ENCODE peak calls at places on chromosomes 1 and 21, in seven cellular contexts. One of them, this sample, is unnamed.

GRCh38 chr1:119438761-119439160 is 23.8 kb downstream of the HSD3B2 start:
- DNase-seq in GM13977: no peak
- DNase-seq in activated CD8-positive, alpha-beta T cell treated with anti-CD3 and anti-CD28 coated beads for 36 hours: no peak
- DNase-seq in endothelial cell: no peak
- DNase-seq in H1: no peak
- DNase-seq in fibroblast of the aortic adventitia: no peak
- DNase-seq in epithelial cell of esophagus: no peak
- DNase-seq in this sample: no peak

GRCh38 chr1:205568469-205569361 is 63.1 kb downstream of the ELK4 start:
- DNase-seq in GM13977: peak
- DNase-seq in activated CD8-positive, alpha-beta T cell treated with anti-CD3 and anti-CD28 coated beads for 36 hours: peak
- DNase-seq in endothelial cell: no peak
- DNase-seq in H1: peak
- DNase-seq in fibroblast of the aortic adventitia: no peak
- DNase-seq in epithelial cell of esophagus: peak
- DNase-seq in this sample: no peak

GRCh38 chr1:167881786-167882185 is 32.1 kb downstream of the ADCY10 start:
- DNase-seq in GM13977: no peak
- DNase-seq in activated CD8-positive, alpha-beta T cell treated with anti-CD3 and anti-CD28 coated beads for 36 hours: no peak
- DNase-seq in endothelial cell: no peak
- DNase-seq in H1: no peak
- DNase-seq in fibroblast of the aortic adventitia: peak
- DNase-seq in epithelial cell of esophagus: peak
- DNase-seq in this sample: peak

GRCh38 chr21:45959182-45959581 is 22.4 kb upstream of the COL6A1 start:
- DNase-seq in GM13977: no peak
- DNase-seq in activated CD8-positive, alpha-beta T cell treated with anti-CD3 and anti-CD28 coated beads for 36 hours: no peak
- DNase-seq in endothelial cell: no peak
- DNase-seq in H1: no peak
- DNase-seq in fibroblast of the aortic adventitia: no peak
- DNase-seq in epithelial cell of esophagus: no peak
- DNase-seq in this sample: no peak

GRCh38 chr1:53552146-53552940 is 93.1 kb downstream of the DMRTB1 start:
- DNase-seq in GM13977: no peak
- DNase-seq in activated CD8-positive, alpha-beta T cell treated with anti-CD3 and anti-CD28 coated beads for 36 hours: no peak
- DNase-seq in endothelial cell: no peak
- DNase-seq in H1: peak
- DNase-seq in fibroblast of the aortic adventitia: no peak
- DNase-seq in epithelial cell of esophagus: no peak
- DNase-seq in this sample: no peak

GRCh38 chr1:4166711-4167110 is 266.6 kb upstream of the C1orf174 start:
- DNase-seq in GM13977: no peak
- DNase-seq in activated CD8-positive, alpha-beta T cell treated with anti-CD3 and anti-CD28 coated beads for 36 hours: no peak
- DNase-seq in endothelial cell: no peak
- DNase-seq in H1: no peak
- DNase-seq in fibroblast of the aortic adventitia: no peak
- DNase-seq in epithelial cell of esophagus: no peak
- DNase-seq in this sample: no peak

GRCh38 chr1:30754684-30755171 is 2.8 kb downstream of the LAPTM5 start:
- DNase-seq in GM13977: peak
- DNase-seq in activated CD8-positive, alpha-beta T cell treated with anti-CD3 and anti-CD28 coated beads for 36 hours: peak
- DNase-seq in endothelial cell: no peak
- DNase-seq in H1: no peak
- DNase-seq in fibroblast of the aortic adventitia: no peak
- DNase-seq in epithelial cell of esophagus: no peak
- DNase-seq in this sample: no peak

GRCh38 chr1:205676002-205676401 is 4.3 kb downstream of the SLC45A3 start:
- DNase-seq in GM13977: no peak
- DNase-seq in activated CD8-positive, alpha-beta T cell treated with anti-CD3 and anti-CD28 coated beads for 36 hours: no peak
- DNase-seq in endothelial cell: no peak
- DNase-seq in H1: no peak
- DNase-seq in fibroblast of the aortic adventitia: no peak
- DNase-seq in epithelial cell of esophagus: no peak
- DNase-seq in this sample: no peak

GRCh38 chr1:182848736-182849135 is 9.6 kb downstream of the DHX9 start:
- DNase-seq in GM13977: no peak
- DNase-seq in activated CD8-positive, alpha-beta T cell treated with anti-CD3 and anti-CD28 coated beads for 36 hours: no peak
- DNase-seq in endothelial cell: no peak
- DNase-seq in H1: no peak
- DNase-seq in fibroblast of the aortic adventitia: no peak
- DNase-seq in epithelial cell of esophagus: no peak
- DNase-seq in this sample: no peak

GRCh38 chr1:94258873-94259331 is 21.5 kb upstream of the ARHGAP29 start:
- DNase-seq in GM13977: no peak
- DNase-seq in activated CD8-positive, alpha-beta T cell treated with anti-CD3 and anti-CD28 coated beads for 36 hours: no peak
- DNase-seq in endothelial cell: no peak
- DNase-seq in H1: no peak
- DNase-seq in fibroblast of the aortic adventitia: peak
- DNase-seq in epithelial cell of esophagus: peak
- DNase-seq in this sample: peak

GRCh38 chr1:56029329-56030003 is 549.9 kb downstream of the PLPP3 start:
- DNase-seq in GM13977: no peak
- DNase-seq in activated CD8-positive, alpha-beta T cell treated with anti-CD3 and anti-CD28 coated beads for 36 hours: no peak
- DNase-seq in endothelial cell: no peak
- DNase-seq in H1: no peak
- DNase-seq in fibroblast of the aortic adventitia: no peak
- DNase-seq in epithelial cell of esophagus: no peak
- DNase-seq in this sample: no peak

GRCh38 chr1:44072204-44072603 is 40.9 kb upstream of the SLC6A9 start:
- DNase-seq in GM13977: no peak
- DNase-seq in activated CD8-positive, alpha-beta T cell treated with anti-CD3 and anti-CD28 coated beads for 36 hours: peak
- DNase-seq in endothelial cell: no peak
- DNase-seq in H1: no peak
- DNase-seq in fibroblast of the aortic adventitia: peak
- DNase-seq in epithelial cell of esophagus: peak
- DNase-seq in this sample: peak

GRCh38 chr1:97797403-97798183 is 123.2 kb downstream of the DPYD start:
- DNase-seq in GM13977: no peak
- DNase-seq in activated CD8-positive, alpha-beta T cell treated with anti-CD3 and anti-CD28 coated beads for 36 hours: no peak
- DNase-seq in endothelial cell: no peak
- DNase-seq in H1: no peak
- DNase-seq in fibroblast of the aortic adventitia: peak
- DNase-seq in epithelial cell of esophagus: no peak
- DNase-seq in this sample: no peak

GRCh38 chr1:114458208-114458777 is 52.7 kb downstream of the TRIM33 start:
- DNase-seq in GM13977: no peak
- DNase-seq in activated CD8-positive, alpha-beta T cell treated with anti-CD3 and anti-CD28 coated beads for 36 hours: peak
- DNase-seq in endothelial cell: no peak
- DNase-seq in H1: no peak
- DNase-seq in fibroblast of the aortic adventitia: peak
- DNase-seq in epithelial cell of esophagus: peak
- DNase-seq in this sample: peak

GRCh38 chr1:165395522-165396300 is 39.2 kb upstream of the LMX1A start:
- DNase-seq in GM13977: no peak
- DNase-seq in activated CD8-positive, alpha-beta T cell treated with anti-CD3 and anti-CD28 coated beads for 36 hours: no peak
- DNase-seq in endothelial cell: no peak
- DNase-seq in H1: no peak
- DNase-seq in fibroblast of the aortic adventitia: no peak
- DNase-seq in epithelial cell of esophagus: peak
- DNase-seq in this sample: peak

GRCh38 chr1:9252999-9253398 is 18.4 kb downstream of the H6PD start:
- DNase-seq in GM13977: no peak
- DNase-seq in activated CD8-positive, alpha-beta T cell treated with anti-CD3 and anti-CD28 coated beads for 36 hours: no peak
- DNase-seq in endothelial cell: no peak
- DNase-seq in H1: no peak
- DNase-seq in fibroblast of the aortic adventitia: no peak
- DNase-seq in epithelial cell of esophagus: no peak
- DNase-seq in this sample: no peak

GRCh38 chr1:86352096-86352495 is 44.0 kb downstream of the ODF2L start:
- DNase-seq in GM13977: no peak
- DNase-seq in activated CD8-positive, alpha-beta T cell treated with anti-CD3 and anti-CD28 coated beads for 36 hours: no peak
- DNase-seq in endothelial cell: no peak
- DNase-seq in H1: no peak
- DNase-seq in fibroblast of the aortic adventitia: peak
- DNase-seq in epithelial cell of esophagus: peak
- DNase-seq in this sample: peak

GRCh38 chr1:203932559-203932958 is 71.2 kb downstream of the SNRPE start:
- DNase-seq in GM13977: no peak
- DNase-seq in activated CD8-positive, alpha-beta T cell treated with anti-CD3 and anti-CD28 coated beads for 36 hours: no peak
- DNase-seq in endothelial cell: no peak
- DNase-seq in H1: no peak
- DNase-seq in fibroblast of the aortic adventitia: no peak
- DNase-seq in epithelial cell of esophagus: no peak
- DNase-seq in this sample: no peak

GRCh38 chr1:96845464-96845863 is 123.9 kb downstream of the PTBP2 start:
- DNase-seq in GM13977: peak
- DNase-seq in activated CD8-positive, alpha-beta T cell treated with anti-CD3 and anti-CD28 coated beads for 36 hours: peak
- DNase-seq in endothelial cell: peak
- DNase-seq in H1: peak
- DNase-seq in fibroblast of the aortic adventitia: no peak
- DNase-seq in epithelial cell of esophagus: peak
- DNase-seq in this sample: peak

GRCh38 chr1:25821630-25822091 is 1.9 kb downstream of the MTFR1L start:
- DNase-seq in GM13977: no peak
- DNase-seq in activated CD8-positive, alpha-beta T cell treated with anti-CD3 and anti-CD28 coated beads for 36 hours: no peak
- DNase-seq in endothelial cell: no peak
- DNase-seq in H1: no peak
- DNase-seq in fibroblast of the aortic adventitia: peak
- DNase-seq in epithelial cell of esophagus: no peak
- DNase-seq in this sample: no peak

GRCh38 chr1:161190962-161191521 is 7.8 kb downstream of the ADAMTS4 start:
- DNase-seq in GM13977: no peak
- DNase-seq in activated CD8-positive, alpha-beta T cell treated with anti-CD3 and anti-CD28 coated beads for 36 hours: no peak
- DNase-seq in endothelial cell: no peak
- DNase-seq in H1: no peak
- DNase-seq in fibroblast of the aortic adventitia: no peak
- DNase-seq in epithelial cell of esophagus: no peak
- DNase-seq in this sample: no peak

GRCh38 chr1:197363855-197364254 is 95.8 kb downstream of the CRB1 start:
- DNase-seq in GM13977: no peak
- DNase-seq in activated CD8-positive, alpha-beta T cell treated with anti-CD3 and anti-CD28 coated beads for 36 hours: no peak
- DNase-seq in endothelial cell: no peak
- DNase-seq in H1: no peak
- DNase-seq in fibroblast of the aortic adventitia: no peak
- DNase-seq in epithelial cell of esophagus: no peak
- DNase-seq in this sample: no peak

GRCh38 chr1:99886841-99887240 is 36.7 kb downstream of the AGL start:
- DNase-seq in GM13977: no peak
- DNase-seq in activated CD8-positive, alpha-beta T cell treated with anti-CD3 and anti-CD28 coated beads for 36 hours: no peak
- DNase-seq in endothelial cell: no peak
- DNase-seq in H1: no peak
- DNase-seq in fibroblast of the aortic adventitia: peak
- DNase-seq in epithelial cell of esophagus: peak
- DNase-seq in this sample: peak

GRCh38 chr1:59322394-59323179 is 25.7 kb downstream of the FGGY start:
- DNase-seq in GM13977: no peak
- DNase-seq in activated CD8-positive, alpha-beta T cell treated with anti-CD3 and anti-CD28 coated beads for 36 hours: no peak
- DNase-seq in endothelial cell: no peak
- DNase-seq in H1: no peak
- DNase-seq in fibroblast of the aortic adventitia: no peak
- DNase-seq in epithelial cell of esophagus: no peak
- DNase-seq in this sample: no peak

GRCh38 chr1:195415584-195415983 is 1192.7 kb downstream of the KCNT2 start:
- DNase-seq in GM13977: no peak
- DNase-seq in activated CD8-positive, alpha-beta T cell treated with anti-CD3 and anti-CD28 coated beads for 36 hours: no peak
- DNase-seq in endothelial cell: no peak
- DNase-seq in H1: no peak
- DNase-seq in fibroblast of the aortic adventitia: no peak
- DNase-seq in epithelial cell of esophagus: peak
- DNase-seq in this sample: peak

DNA sequence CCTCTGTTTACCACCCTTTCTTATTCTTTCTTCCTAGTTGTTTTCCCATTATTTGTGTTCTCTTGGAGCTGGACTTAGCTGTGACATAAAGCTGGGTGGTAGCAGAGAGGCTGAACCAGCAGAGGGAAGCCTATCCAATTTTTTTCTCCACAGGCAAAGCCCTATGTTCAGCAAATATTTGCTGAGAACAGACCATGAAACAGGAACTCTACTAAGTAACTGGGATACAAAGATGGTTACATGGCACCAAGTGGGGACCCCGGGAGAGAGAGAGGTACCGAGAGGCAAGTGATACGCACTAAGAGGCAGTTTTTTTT is 6.6 kb downstream of the CFAP141 start:
- DNase-seq in GM13977: no peak
- DNase-seq in activated CD8-positive, alpha-beta T cell treated with anti-CD3 and anti-CD28 coated beads for 36 hours: no peak
- DNase-seq in endothelial cell: no peak
- DNase-seq in H1: no peak
- DNase-seq in fibroblast of the aortic adventitia: peak
- DNase-seq in epithelial cell of esophagus: no peak
- DNase-seq in this sample: no peak
- TF ChIP-seq CTCF in GM13977: no peak
- TF ChIP-seq CTCF in activated CD8-positive, alpha-beta T cell treated with anti-CD3 and anti-CD28 coated beads for 36 hours: no peak
- TF ChIP-seq CTCF in endothelial cell: no peak
- TF ChIP-seq CTCF in H1: peak
- TF ChIP-seq CTCF in fibroblast of the aortic adventitia: peak
- TF ChIP-seq CTCF in epithelial cell of esophagus: no peak
- TF ChIP-seq CTCF in this sample: no peak

GRCh38 chr1:223549740-223550139 is 115.8 kb downstream of the CAPN8 start:
- DNase-seq in GM13977: no peak
- DNase-seq in activated CD8-positive, alpha-beta T cell treated with anti-CD3 and anti-CD28 coated beads for 36 hours: no peak
- DNase-seq in endothelial cell: no peak
- DNase-seq in H1: no peak
- DNase-seq in fibroblast of the aortic adventitia: no peak
- DNase-seq in epithelial cell of esophagus: no peak
- DNase-seq in this sample: no peak
- TF ChIP-seq CTCF in GM13977: no peak
- TF ChIP-seq CTCF in activated CD8-positive, alpha-beta T cell treated with anti-CD3 and anti-CD28 coated beads for 36 hours: no peak
- TF ChIP-seq CTCF in endothelial cell: no peak
- TF ChIP-seq CTCF in H1: peak
- TF ChIP-seq CTCF in fibroblast of the aortic adventitia: no peak
- TF ChIP-seq CTCF in epithelial cell of esophagus: no peak
- TF ChIP-seq CTCF in this sample: no peak

GRCh38 chr1:210698661-210699060 is 370.0 kb downstream of the HHAT start:
- DNase-seq in GM13977: no peak
- DNase-seq in activated CD8-positive, alpha-beta T cell treated with anti-CD3 and anti-CD28 coated beads for 36 hours: no peak
- DNase-seq in endothelial cell: no peak
- DNase-seq in H1: no peak
- DNase-seq in fibroblast of the aortic adventitia: no peak
- DNase-seq in epithelial cell of esophagus: no peak
- DNase-seq in this sample: no peak

GRCh38 chr1:210696709-210697108 is 368.0 kb downstream of the HHAT start:
- DNase-seq in GM13977: peak
- DNase-seq in activated CD8-positive, alpha-beta T cell treated with anti-CD3 and anti-CD28 coated beads for 36 hours: peak
- DNase-seq in endothelial cell: no peak
- DNase-seq in H1: no peak
- DNase-seq in fibroblast of the aortic adventitia: no peak
- DNase-seq in epithelial cell of esophagus: no peak
- DNase-seq in this sample: no peak

GRCh38 chr1:210695041-210695440 is 366.3 kb downstream of the HHAT start:
- DNase-seq in GM13977: no peak
- DNase-seq in activated CD8-positive, alpha-beta T cell treated with anti-CD3 and anti-CD28 coated beads for 36 hours: no peak
- DNase-seq in endothelial cell: no peak
- DNase-seq in H1: no peak
- DNase-seq in fibroblast of the aortic adventitia: no peak
- DNase-seq in epithelial cell of esophagus: no peak
- DNase-seq in this sample: no peak

GRCh38 chr1:210700083-210700482 is 371.4 kb downstream of the HHAT start:
- DNase-seq in GM13977: no peak
- DNase-seq in activated CD8-positive, alpha-beta T cell treated with anti-CD3 and anti-CD28 coated beads for 36 hours: no peak
- DNase-seq in endothelial cell: no peak
- DNase-seq in H1: no peak
- DNase-seq in fibroblast of the aortic adventitia: no peak
- DNase-seq in epithelial cell of esophagus: no peak
- DNase-seq in this sample: no peak

GRCh38 chr1:210697185-210697584 is 368.5 kb downstream of the HHAT start:
- DNase-seq in GM13977: no peak
- DNase-seq in activated CD8-positive, alpha-beta T cell treated with anti-CD3 and anti-CD28 coated beads for 36 hours: no peak
- DNase-seq in endothelial cell: no peak
- DNase-seq in H1: no peak
- DNase-seq in fibroblast of the aortic adventitia: no peak
- DNase-seq in epithelial cell of esophagus: no peak
- DNase-seq in this sample: no peak
- TF ChIP-seq CTCF in GM13977: no peak
- TF ChIP-seq CTCF in activated CD8-positive, alpha-beta T cell treated with anti-CD3 and anti-CD28 coated beads for 36 hours: no peak
- TF ChIP-seq CTCF in endothelial cell: no peak
- TF ChIP-seq CTCF in H1: peak
- TF ChIP-seq CTCF in fibroblast of the aortic adventitia: no peak
- TF ChIP-seq CTCF in epithelial cell of esophagus: no peak
- TF ChIP-seq CTCF in this sample: no peak

GRCh38 chr1:207423560-207424292 is 30.4 kb upstream of the CR2 start:
- DNase-seq in GM13977: no peak
- DNase-seq in activated CD8-positive, alpha-beta T cell treated with anti-CD3 and anti-CD28 coated beads for 36 hours: no peak
- DNase-seq in endothelial cell: no peak
- DNase-seq in H1: no peak
- DNase-seq in fibroblast of the aortic adventitia: no peak
- DNase-seq in epithelial cell of esophagus: no peak
- DNase-seq in this sample: no peak
- TF ChIP-seq CTCF in GM13977: peak
- TF ChIP-seq CTCF in activated CD8-positive, alpha-beta T cell treated with anti-CD3 and anti-CD28 coated beads for 36 hours: no peak
- TF ChIP-seq CTCF in endothelial cell: no peak
- TF ChIP-seq CTCF in H1: no peak
- TF ChIP-seq CTCF in fibroblast of the aortic adventitia: no peak
- TF ChIP-seq CTCF in epithelial cell of esophagus: no peak
- TF ChIP-seq CTCF in this sample: no peak